ENCODE peak calls at places on chromosomes 12 and 14, in eight cellular contexts. K, D, V, B, I, G, U and M are unnamed samples.

GRCh38 chr14:94394594-94395305 is 6.3 kb upstream of the SERPINA1 start:
- DNase-seq in D (no peak), G (no peak), I (no peak), B (no peak), V (peak), K (no peak), U (peak), M (no peak)

GRCh38 chr12:19646599-19646998 is 207.3 kb downstream of the AEBP2 start:
- DNase-seq in V (no peak), D (no peak), B (no peak), G (no peak), U (no peak), I (no peak), K (no peak), M (no peak)

GRCh38 chr14:103868242-103868897 is 21.0 kb upstream of the PPP1R13B start:
- DNase-seq in G (no peak), I (no peak), U (no peak), V (no peak), B (no peak), K (no peak), D (no peak), M (no peak)

GRCh38 chr12:130977759-130978127 is 24.0 kb downstream of the ADGRD1 start:
- DNase-seq in D (no peak), I (no peak), V (no peak), B (no peak), G (no peak), K (no peak), U (no peak), M (no peak)

GRCh38 chr12:24902521-24903304 is 46.2 kb downstream of the BCAT1 start:
- DNase-seq in G (peak), K (peak), V (peak), U (no peak), B (peak), I (no peak), D (no peak), M (peak)

GRCh38 chr14:53951661-53952265 is 4.9 kb downstream of the BMP4 start:
- DNase-seq in I (no peak), D (peak), B (no peak), K (no peak), G (no peak), V (peak), U (no peak), M (no peak)

GRCh38 chr12:39417916-39418315 is 25.0 kb downstream of the KIF21A start:
- DNase-seq in V (no peak), U (no peak), D (no peak), I (no peak), G (no peak), B (no peak), K (no peak), M (no peak)

GRCh38 chr12:12190087-12190809 is 76.6 kb downstream of the LRP6 start:
- DNase-seq in G (no peak), B (no peak), D (no peak), U (no peak), I (no peak), V (no peak), K (no peak), M (no peak)

GRCh38 chr12:47509398-47509851 is 196.4 kb downstream of the RPAP3 start:
- DNase-seq in I (no peak), K (no peak), V (no peak), G (no peak), U (no peak), B (no peak), D (no peak), M (no peak)

GRCh38 chr14:39266589-39266870 is 32.8 kb downstream of the MIA2 start:
- DNase-seq in G (peak), K (peak), V (no peak), I (peak), U (peak), D (no peak), B (no peak), M (no peak)

GRCh38 chr12:130568546-130568945 is 147.6 kb downstream of the RIMBP2 start:
- DNase-seq in U (no peak), G (no peak), I (no peak), D (no peak), B (no peak), V (no peak), K (no peak), M (no peak)

GRCh38 chr12:401235-402126 is at the start of gene CCDC77:
- DNase-seq in B (peak), V (peak), D (peak), G (peak), K (peak), I (peak), U (peak), M (no peak)

GRCh38 chr12:14950421-14950820 is 11.0 kb downstream of the ARHGDIB start:
- DNase-seq in G (no peak), U (no peak), B (no peak), D (no peak), K (peak), V (no peak), I (no peak), M (no peak)

GRCh38 chr12:60123443-60124000 is 527.7 kb downstream of the SLC16A7 start:
- DNase-seq in V (peak), B (no peak), U (no peak), G (no peak), I (no peak), K (no peak), D (peak), M (no peak)

GRCh38 chr12:87216436-87216835 is 812.8 kb downstream of the C12orf50 start:
- DNase-seq in U (no peak), G (no peak), V (peak), K (no peak), B (no peak), I (no peak), D (no peak), M (no peak)

GRCh38 chr14:28407931-28408330 is 358.7 kb upstream of the FOXG1 start:
- DNase-seq in U (no peak), B (no peak), V (no peak), G (no peak), D (no peak), K (no peak), I (no peak), M (no peak)

GRCh38 chr12:33771889-33772288 is 250.4 kb upstream of the ALG10 start:
- DNase-seq in U (no peak), D (no peak), K (no peak), V (no peak), B (no peak), G (no peak), I (no peak), M (no peak)

GRCh38 chr12:4443616-4444015 is 2.0 kb downstream of the FGF6 start:
- DNase-seq in G (peak), V (no peak), I (no peak), D (no peak), K (no peak), B (peak), U (peak), M (no peak)

GRCh38 chr14:89921896-89922548 is 32.5 kb downstream of the EFCAB11 start:
- DNase-seq in K (no peak), V (peak), U (no peak), I (no peak), D (peak), G (no peak), B (no peak), M (peak)

GRCh38 chr14:93765032-93765626 is 23.2 kb downstream of the PRIMA1 start:
- DNase-seq in V (no peak), K (no peak), B (no peak), D (no peak), G (no peak), U (no peak), I (no peak), M (no peak)

GRCh38 chr14:75279739-75280447 is 1.3 kb downstream of the FOS start:
- DNase-seq in I (no peak), D (no peak), V (peak), U (no peak), G (no peak), K (no peak), B (no peak), M (no peak)